ENCODE peak calls at places on chromosomes 7 and 10, in four cellular contexts. One of them, this sample, is unnamed.

GRCh38 chr7:19090526-19090925 is 26.9 kb downstream of the TWIST1 start:
- DNase-seq in breast epithelium: no peak
- DNase-seq in heart right ventricle: no peak
- DNase-seq in fibroblast of the aortic adventitia: no peak
- DNase-seq in this sample: no peak

GRCh38 chr7:54166419-54166818 is 375.8 kb upstream of the VSTM2A start:
- DNase-seq in breast epithelium: no peak
- DNase-seq in heart right ventricle: no peak
- DNase-seq in fibroblast of the aortic adventitia: no peak
- DNase-seq in this sample: no peak

GRCh38 chr10:116084166-116084565 is 188.8 kb downstream of the GFRA1 start:
- DNase-seq in breast epithelium: no peak
- DNase-seq in heart right ventricle: no peak
- DNase-seq in fibroblast of the aortic adventitia: no peak
- DNase-seq in this sample: no peak

GRCh38 chr7:15737586-15737985 is 51.1 kb upstream of the MEOX2 start:
- DNase-seq in breast epithelium: no peak
- DNase-seq in heart right ventricle: no peak
- DNase-seq in fibroblast of the aortic adventitia: peak; percentile 32
- DNase-seq in this sample: no peak

GRCh38 chr10:43809211-43809930 is 160.7 kb upstream of the ZNF32 start:
- DNase-seq in breast epithelium: no peak
- DNase-seq in heart right ventricle: no peak
- DNase-seq in fibroblast of the aortic adventitia: peak; percentile 92
- DNase-seq in this sample: no peak

GRCh38 chr7:16728811-16729210 is 24.7 kb upstream of the TSPAN13 start:
- DNase-seq in breast epithelium: no peak
- DNase-seq in heart right ventricle: no peak
- DNase-seq in fibroblast of the aortic adventitia: no peak
- DNase-seq in this sample: no peak

GRCh38 chr7:151415375-151416112 is 5.7 kb upstream of the WDR86 start:
- DNase-seq in breast epithelium: no peak
- DNase-seq in heart right ventricle: no peak
- DNase-seq in fibroblast of the aortic adventitia: peak; percentile 39
- DNase-seq in this sample: peak; percentile 94

GRCh38 chr7:50663396-50664102 is 98.3 kb upstream of the DDC start:
- DNase-seq in breast epithelium: no peak
- DNase-seq in heart right ventricle: no peak
- DNase-seq in fibroblast of the aortic adventitia: no peak
- DNase-seq in this sample: peak; percentile 91

DNA sequence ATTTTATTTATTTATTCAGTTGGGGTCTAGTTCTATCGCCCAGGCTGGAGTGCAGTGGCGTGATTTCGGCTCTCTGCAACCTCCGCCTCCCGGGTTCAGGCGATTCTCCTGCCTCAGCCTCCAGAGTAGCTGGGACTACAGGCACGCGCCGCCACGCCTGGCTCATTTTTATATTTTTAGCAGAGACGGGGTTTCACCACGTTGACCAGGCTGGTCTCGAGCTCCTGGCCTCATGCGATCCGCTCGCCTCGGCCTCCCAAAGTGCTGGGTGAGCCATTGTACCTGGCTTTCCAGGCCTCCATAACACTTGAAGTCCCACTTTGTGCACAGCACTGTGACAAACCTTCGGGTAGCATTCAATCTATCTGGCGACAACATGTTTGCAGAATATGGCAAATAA is 1.0 kb upstream of the DCLRE1C start:
- DNase-seq in breast epithelium: no peak
- DNase-seq in heart right ventricle: no peak
- DNase-seq in fibroblast of the aortic adventitia: no peak
- DNase-seq in this sample: no peak
- H3K4me3 ChIP-seq in breast epithelium: no peak overlapping the region
- H3K4me3 ChIP-seq in heart right ventricle: no peak overlapping the region
- H3K4me3 ChIP-seq in fibroblast of the aortic adventitia: no peak overlapping the region
- H3K4me3 ChIP-seq in this sample: peak overlapping the region; percentile 72

GRCh38 chr7:37848297-37848696 is at the start of gene NME8:
- DNase-seq in breast epithelium: no peak
- DNase-seq in heart right ventricle: no peak
- DNase-seq in fibroblast of the aortic adventitia: no peak
- DNase-seq in this sample: no peak

DNA sequence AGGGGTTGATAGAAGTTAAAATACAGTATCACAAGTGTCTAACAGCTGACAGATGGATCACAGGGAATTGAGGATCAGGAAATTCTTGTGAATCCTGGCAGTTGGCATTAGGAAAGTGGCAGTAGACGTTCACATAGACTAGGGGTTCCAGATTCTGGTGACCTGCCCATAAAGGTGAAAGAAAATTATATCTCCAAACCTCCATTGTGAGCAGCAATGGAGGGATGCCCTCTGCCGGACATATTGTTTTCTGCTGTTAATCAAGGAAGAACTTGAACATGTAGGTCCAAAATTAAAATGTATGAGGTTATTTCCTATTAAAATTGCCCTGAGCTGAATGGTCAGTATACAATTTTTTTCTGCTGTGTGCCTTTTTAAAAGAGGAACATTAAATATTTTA is 5.1 kb downstream of the NME8 start:
- DNase-seq in breast epithelium: no peak
- DNase-seq in heart right ventricle: no peak
- DNase-seq in fibroblast of the aortic adventitia: no peak
- DNase-seq in this sample: peak; percentile 32
- TF ChIP-seq CTCF in breast epithelium: no peak
- TF ChIP-seq CTCF in heart right ventricle: peak; percentile 39
- TF ChIP-seq CTCF in fibroblast of the aortic adventitia: peak; percentile 35
- TF ChIP-seq CTCF in this sample: peak; percentile 52

GRCh38 chr10:21499580-21499909 is 25.9 kb downstream of the SKIDA1 start:
- DNase-seq in breast epithelium: no peak
- DNase-seq in heart right ventricle: no peak
- DNase-seq in fibroblast of the aortic adventitia: no peak
- DNase-seq in this sample: no peak

GRCh38 chr10:21500578-21500910 is 24.9 kb downstream of the SKIDA1 start:
- DNase-seq in breast epithelium: no peak
- DNase-seq in heart right ventricle: no peak
- DNase-seq in fibroblast of the aortic adventitia: no peak
- DNase-seq in this sample: no peak

GRCh38 chr10:21498977-21499376 is 26.5 kb downstream of the SKIDA1 start:
- DNase-seq in breast epithelium: no peak
- DNase-seq in heart right ventricle: no peak
- DNase-seq in fibroblast of the aortic adventitia: no peak
- DNase-seq in this sample: no peak

GRCh38 chr10:21501109-21501508 is 24.4 kb downstream of the SKIDA1 start:
- DNase-seq in breast epithelium: no peak
- DNase-seq in heart right ventricle: no peak
- DNase-seq in fibroblast of the aortic adventitia: no peak
- DNase-seq in this sample: no peak

DNA sequence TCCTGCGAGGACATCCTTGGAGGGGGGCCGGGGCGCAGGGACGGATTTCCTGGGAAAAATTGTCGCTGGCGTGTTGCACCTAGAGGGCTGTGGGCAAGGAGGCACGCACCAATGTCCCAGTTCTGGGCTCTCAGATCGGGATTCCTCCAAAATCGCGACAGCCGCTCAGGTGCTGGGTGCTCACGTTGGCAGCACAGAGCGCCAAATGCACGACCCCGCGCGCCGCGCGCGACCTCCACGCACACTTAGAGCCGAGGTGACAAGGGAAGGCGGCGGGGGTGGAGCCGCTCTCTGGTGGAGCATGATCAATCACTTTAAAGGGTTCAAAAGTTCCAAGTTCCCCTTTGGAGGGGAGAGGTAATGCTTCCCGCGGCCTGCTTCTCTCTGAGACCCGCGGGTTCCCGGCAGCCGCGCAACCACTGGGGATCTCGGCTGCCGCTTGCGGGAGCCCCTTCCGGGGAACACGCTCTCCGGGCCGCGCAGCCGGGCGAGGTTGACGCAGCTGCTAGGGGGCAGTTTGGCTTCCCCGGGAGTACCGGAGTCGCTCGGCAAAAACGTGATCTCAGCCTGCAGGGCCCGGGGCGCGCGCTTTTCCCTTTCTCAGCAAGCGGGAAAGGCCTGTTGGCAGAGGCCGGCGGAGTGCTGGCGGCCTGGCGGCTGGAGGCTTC is 25.4 kb downstream of the SKIDA1 start:
- DNase-seq in breast epithelium: no peak
- DNase-seq in heart right ventricle: no peak
- DNase-seq in fibroblast of the aortic adventitia: no peak
- DNase-seq in this sample: no peak
- H3K4me3 ChIP-seq in breast epithelium: peak overlapping the region; percentile 30
- H3K4me3 ChIP-seq in heart right ventricle: peak overlapping the region; percentile 59
- H3K4me3 ChIP-seq in fibroblast of the aortic adventitia: no peak overlapping the region
- H3K4me3 ChIP-seq in this sample: no peak overlapping the region

DNA sequence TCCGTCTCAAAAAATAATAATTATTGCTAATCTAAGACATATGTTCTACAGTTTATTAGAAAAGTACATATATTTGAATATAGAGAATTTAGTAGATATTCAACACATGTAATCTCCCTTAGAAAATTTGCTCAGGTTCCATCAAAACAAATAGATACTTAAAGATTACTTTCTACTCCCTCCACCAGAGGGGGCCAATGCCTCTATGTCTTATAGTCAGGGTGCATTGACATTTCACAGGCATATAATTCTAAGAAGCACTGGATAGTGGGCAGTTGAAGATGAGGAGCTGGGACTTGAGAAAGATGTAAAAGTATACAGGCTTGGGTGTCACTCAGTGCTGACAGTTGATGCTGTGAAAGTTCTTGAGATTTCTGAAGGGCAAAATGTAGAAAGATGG is 301.6 kb upstream of the HPS1 start:
- DNase-seq in breast epithelium: no peak
- DNase-seq in heart right ventricle: no peak
- DNase-seq in fibroblast of the aortic adventitia: no peak
- DNase-seq in this sample: peak; percentile 49
- TF ChIP-seq CTCF in breast epithelium: no peak
- TF ChIP-seq CTCF in heart right ventricle: no peak
- TF ChIP-seq CTCF in fibroblast of the aortic adventitia: no peak
- TF ChIP-seq CTCF in this sample: peak; percentile 47

GRCh38 chr7:155755026-155755425 is 57.2 kb downstream of the SHH start:
- DNase-seq in breast epithelium: no peak
- DNase-seq in heart right ventricle: no peak
- DNase-seq in fibroblast of the aortic adventitia: no peak
- DNase-seq in this sample: no peak
- H3K4me3 ChIP-seq in breast epithelium: no peak overlapping the region
- H3K4me3 ChIP-seq in heart right ventricle: no peak overlapping the region
- H3K4me3 ChIP-seq in fibroblast of the aortic adventitia: no peak overlapping the region
- H3K4me3 ChIP-seq in this sample: no peak overlapping the region

GRCh38 chr7:14697684-14698083 is 204.9 kb downstream of the DGKB start:
- DNase-seq in breast epithelium: no peak
- DNase-seq in heart right ventricle: no peak
- DNase-seq in fibroblast of the aortic adventitia: no peak
- DNase-seq in this sample: no peak

DNA sequence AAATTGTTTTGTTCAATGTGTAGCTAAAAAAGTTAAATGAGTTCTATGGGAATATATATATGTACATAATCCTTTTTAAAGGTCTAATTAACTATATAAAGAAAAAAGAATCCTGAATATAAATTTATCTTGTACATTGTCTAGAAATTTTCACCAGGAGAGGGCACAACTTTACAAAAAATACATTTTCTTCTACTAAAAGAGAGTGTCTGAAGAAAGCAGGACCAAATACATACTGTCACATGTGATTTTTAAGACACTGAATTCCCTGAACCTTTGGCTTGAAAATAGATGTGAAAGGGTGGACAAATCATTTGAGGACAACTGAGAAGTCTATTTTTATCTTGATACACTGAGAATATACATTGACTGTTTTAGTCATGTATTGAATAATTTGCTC is 204.3 kb downstream of the DGKB start:
- DNase-seq in breast epithelium: no peak
- DNase-seq in heart right ventricle: no peak
- DNase-seq in fibroblast of the aortic adventitia: peak; percentile 27
- DNase-seq in this sample: no peak
- TF ChIP-seq CTCF in breast epithelium: no peak
- TF ChIP-seq CTCF in heart right ventricle: no peak
- TF ChIP-seq CTCF in fibroblast of the aortic adventitia: no peak
- TF ChIP-seq CTCF in this sample: no peak

This sample was measured in epithelial cell of esophagus.